ENCODE peak calls at places on chromosomes 1 and 21, in eight cellular contexts. M, D, H, W, C, S, T and L are unnamed samples.

GRCh38 chr21:31326478-31327247 is 17.4 kb downstream of the TIAM1 start:
- DNase-seq in T (peak; percentile 35), S (no peak), M (no peak), W (no peak), D (peak; percentile 73), C (peak; percentile 95), H (no peak), L (no peak)

GRCh38 chr1:55695553-55695952 is 480.4 kb upstream of the USP24 start:
- DNase-seq in C (peak; percentile 12), M (no peak), W (no peak), D (no peak), S (no peak), H (no peak), T (no peak), L (no peak)

GRCh38 chr21:26441081-26441610 is 131.9 kb downstream of the CYYR1 start:
- DNase-seq in H (no peak), M (no peak), S (no peak), C (no peak), T (no peak), W (no peak), D (no peak), L (no peak)

GRCh38 chr1:86913399-86913895 is 479 bp downstream of the SELENOF start:
- DNase-seq in C (peak; percentile 31), T (peak; percentile 52), H (no peak), M (peak; percentile 39), W (no peak), S (no peak), D (peak; percentile 34), L (peak; percentile 57)

GRCh38 chr1:37034301-37035013 is at the start of gene GRIK3:
- DNase-seq in C (no peak), T (no peak), D (no peak), W (no peak), H (no peak), M (peak; percentile 58), S (no peak), L (peak; percentile 74)

GRCh38 chr1:23618586-23619083 is 59.3 kb upstream of the ID3 start:
- DNase-seq in S (no peak), C (no peak), W (no peak), M (no peak), T (no peak), H (no peak), D (no peak), L (no peak)

GRCh38 chr1:37477946-37478345 is 3.6 kb downstream of the ZC3H12A start:
- DNase-seq in H (no peak), C (no peak), M (no peak), W (no peak), D (no peak), S (no peak), T (no peak), L (no peak)

GRCh38 chr1:156471496-156472490 is 28.8 kb downstream of the MEF2D start:
- DNase-seq in H (peak; percentile 80), D (no peak), W (no peak), M (peak; percentile 100), C (no peak), T (peak; percentile 63), S (no peak), L (no peak)

GRCh38 chr1:95034506-95034905 is 38.2 kb downstream of the ALG14 start:
- DNase-seq in C (no peak), H (no peak), S (no peak), T (no peak), D (no peak), W (no peak), M (no peak), L (no peak)

GRCh38 chr1:20366766-20367602 is 76.3 kb downstream of the VWA5B1 start:
- DNase-seq in M (peak; percentile 27), S (no peak), C (no peak), H (peak; percentile 48), W (peak; percentile 46), T (peak; percentile 57), D (peak; percentile 32), L (peak; percentile 45)

GRCh38 chr1:20358761-20359263 is 68.1 kb downstream of the VWA5B1 start:
- DNase-seq in D (peak; percentile 64), T (peak; percentile 57), C (no peak), S (no peak), H (peak; percentile 94), W (no peak), M (peak; percentile 80), L (peak; percentile 14)

GRCh38 chr21:16402752-16403151 is 673.0 kb downstream of the USP25 start:
- DNase-seq in S (no peak), D (peak; percentile 31), C (no peak), M (no peak), T (peak; percentile 42), H (no peak), W (no peak), L (no peak)

GRCh38 chr1:161486806-161487482 is 18.3 kb upstream of the FCGR2A start:
- DNase-seq in T (peak; percentile 78), D (peak; percentile 50), W (peak; percentile 25), C (peak; percentile 64), H (peak; percentile 37), M (peak; percentile 40), S (peak; percentile 16), L (peak; percentile 18)

GRCh38 chr1:61921435-61921834 is 179.2 kb downstream of the PATJ start:
- DNase-seq in C (no peak), M (no peak), S (no peak), D (peak; percentile 2), W (no peak), T (no peak), H (no peak), L (no peak)

GRCh38 chr1:228838717-228839500 is 103.6 kb downstream of the RHOU start:
- DNase-seq in S (no peak), T (no peak), H (no peak), D (no peak), W (no peak), M (no peak), C (no peak), L (no peak)

GRCh38 chr1:208159542-208160258 is 84.5 kb downstream of the PLXNA2 start:
- DNase-seq in M (no peak), W (no peak), H (no peak), T (peak; percentile 93), C (no peak), D (peak; percentile 94), S (no peak), L (no peak)

GRCh38 chr1:2112280-2112701 is 62.1 kb downstream of the PRKCZ start:
- DNase-seq in C (peak; percentile 89), W (no peak), M (no peak), D (no peak), T (no peak), S (no peak), H (no peak), L (no peak)

GRCh38 chr21:43858806-43859648 is 6.0 kb upstream of the AGPAT3 start:
- DNase-seq in C (no peak), W (no peak), S (no peak), D (no peak), H (no peak), T (no peak), M (no peak), L (no peak)

GRCh38 chr21:33751120-33751519 is 108.8 kb downstream of the ITSN1 start:
- DNase-seq in M (no peak), W (no peak), C (no peak), D (peak; percentile 61), H (peak; percentile 18), S (no peak), T (peak; percentile 18), L (no peak)